ENCODE peak calls at places on chromosomes 11 and 22, in eight cellular contexts. One of them, this sample, is unnamed.

GRCh38 chr22:21665047-21665851 is 563 bp upstream of the PPIL2 start:
- DNase-seq in astrocyte of the spinal cord: no peak
- DNase-seq in CD8-positive, alpha-beta memory T cell: no peak
- DNase-seq in spleen: no peak
- DNase-seq in keratinocyte: no peak
- DNase-seq in GM23248: no peak
- DNase-seq in cardiac muscle cell: no peak
- DNase-seq in fibroblast of lung: no peak
- DNase-seq in this sample: no peak

GRCh38 chr11:36048496-36049247 is 104.8 kb downstream of the LDLRAD3 start:
- DNase-seq in astrocyte of the spinal cord: peak; percentile 67
- DNase-seq in CD8-positive, alpha-beta memory T cell: no peak
- DNase-seq in spleen: no peak
- DNase-seq in keratinocyte: no peak
- DNase-seq in GM23248: no peak
- DNase-seq in cardiac muscle cell: peak; percentile 47
- DNase-seq in fibroblast of lung: peak; percentile 64
- DNase-seq in this sample: no peak

GRCh38 chr22:45425101-45425500 is 11.6 kb downstream of the RIBC2 start:
- DNase-seq in astrocyte of the spinal cord: no peak
- DNase-seq in CD8-positive, alpha-beta memory T cell: no peak
- DNase-seq in spleen: peak; percentile 32
- DNase-seq in keratinocyte: no peak
- DNase-seq in GM23248: peak; percentile 67
- DNase-seq in cardiac muscle cell: peak; percentile 22
- DNase-seq in fibroblast of lung: peak; percentile 27
- DNase-seq in this sample: peak; percentile 16

GRCh38 chr22:39253427-39254070 is 8.8 kb upstream of the PDGFB start:
- DNase-seq in astrocyte of the spinal cord: peak; percentile 86
- DNase-seq in CD8-positive, alpha-beta memory T cell: peak; percentile 58
- DNase-seq in spleen: no peak
- DNase-seq in keratinocyte: no peak
- DNase-seq in GM23248: peak; percentile 95
- DNase-seq in cardiac muscle cell: peak; percentile 70
- DNase-seq in fibroblast of lung: peak; percentile 88
- DNase-seq in this sample: peak; percentile 80

GRCh38 chr11:27656806-27657483 is 43.3 kb downstream of the BDNF start:
- DNase-seq in astrocyte of the spinal cord: no peak
- DNase-seq in CD8-positive, alpha-beta memory T cell: no peak
- DNase-seq in spleen: no peak
- DNase-seq in keratinocyte: no peak
- DNase-seq in GM23248: no peak
- DNase-seq in cardiac muscle cell: no peak
- DNase-seq in fibroblast of lung: no peak
- DNase-seq in this sample: no peak

GRCh38 chr22:46866591-46866990 is 104.1 kb downstream of the TBC1D22A start:
- DNase-seq in astrocyte of the spinal cord: peak; percentile 87
- DNase-seq in CD8-positive, alpha-beta memory T cell: no peak
- DNase-seq in spleen: no peak
- DNase-seq in keratinocyte: peak; percentile 57
- DNase-seq in GM23248: peak; percentile 95
- DNase-seq in cardiac muscle cell: peak; percentile 45
- DNase-seq in fibroblast of lung: peak; percentile 95
- DNase-seq in this sample: peak; percentile 66

GRCh38 chr11:84524422-84525051 is 1102.6 kb downstream of the DLG2 start:
- DNase-seq in astrocyte of the spinal cord: peak; percentile 41
- DNase-seq in CD8-positive, alpha-beta memory T cell: no peak
- DNase-seq in spleen: no peak
- DNase-seq in keratinocyte: no peak
- DNase-seq in GM23248: peak; percentile 67
- DNase-seq in cardiac muscle cell: peak; percentile 55
- DNase-seq in fibroblast of lung: peak; percentile 29
- DNase-seq in this sample: peak; percentile 76

GRCh38 chr11:91717169-91717568 is 507.4 kb upstream of the FAT3 start:
- DNase-seq in astrocyte of the spinal cord: no peak
- DNase-seq in CD8-positive, alpha-beta memory T cell: no peak
- DNase-seq in spleen: no peak
- DNase-seq in keratinocyte: no peak
- DNase-seq in GM23248: no peak
- DNase-seq in cardiac muscle cell: no peak
- DNase-seq in fibroblast of lung: no peak
- DNase-seq in this sample: no peak

GRCh38 chr22:30308096-30308495 is 18.6 kb downstream of the TBC1D10A start:
- DNase-seq in astrocyte of the spinal cord: no peak
- DNase-seq in CD8-positive, alpha-beta memory T cell: no peak
- DNase-seq in spleen: no peak
- DNase-seq in keratinocyte: no peak
- DNase-seq in GM23248: no peak
- DNase-seq in cardiac muscle cell: no peak
- DNase-seq in fibroblast of lung: no peak
- DNase-seq in this sample: no peak

GRCh38 chr11:62370743-62371440 is 33.6 kb downstream of the ASRGL1 start:
- DNase-seq in astrocyte of the spinal cord: no peak
- DNase-seq in CD8-positive, alpha-beta memory T cell: peak; percentile 71
- DNase-seq in spleen: peak; percentile 89
- DNase-seq in keratinocyte: no peak
- DNase-seq in GM23248: no peak
- DNase-seq in cardiac muscle cell: peak; percentile 6
- DNase-seq in fibroblast of lung: no peak
- DNase-seq in this sample: no peak
- H3K4me3 ChIP-seq in astrocyte of the spinal cord: no peak overlapping the region
- H3K4me3 ChIP-seq in CD8-positive, alpha-beta memory T cell: no peak overlapping the region
- H3K4me3 ChIP-seq in spleen: peak overlapping the region; percentile 53
- H3K4me3 ChIP-seq in keratinocyte: no peak overlapping the region
- H3K4me3 ChIP-seq in GM23248: no peak overlapping the region
- H3K4me3 ChIP-seq in cardiac muscle cell: no peak overlapping the region
- H3K4me3 ChIP-seq in fibroblast of lung: no peak overlapping the region
- H3K4me3 ChIP-seq in this sample: no peak overlapping the region

GRCh38 chr11:60921259-60921658 is 3.0 kb upstream of the TMEM132A start:
- DNase-seq in astrocyte of the spinal cord: no peak
- DNase-seq in CD8-positive, alpha-beta memory T cell: no peak
- DNase-seq in spleen: no peak
- DNase-seq in keratinocyte: no peak
- DNase-seq in GM23248: no peak
- DNase-seq in cardiac muscle cell: no peak
- DNase-seq in fibroblast of lung: no peak
- DNase-seq in this sample: no peak

GRCh38 chr11:60922906-60923305 is 1.4 kb upstream of the TMEM132A start:
- DNase-seq in astrocyte of the spinal cord: no peak
- DNase-seq in CD8-positive, alpha-beta memory T cell: no peak
- DNase-seq in spleen: peak; percentile 59
- DNase-seq in keratinocyte: no peak
- DNase-seq in GM23248: no peak
- DNase-seq in cardiac muscle cell: no peak
- DNase-seq in fibroblast of lung: no peak
- DNase-seq in this sample: no peak

GRCh38 chr11:60923326-60923725 is 934 bp upstream of the TMEM132A start:
- DNase-seq in astrocyte of the spinal cord: no peak
- DNase-seq in CD8-positive, alpha-beta memory T cell: no peak
- DNase-seq in spleen: no peak
- DNase-seq in keratinocyte: no peak
- DNase-seq in GM23248: no peak
- DNase-seq in cardiac muscle cell: no peak
- DNase-seq in fibroblast of lung: no peak
- DNase-seq in this sample: no peak

GRCh38 chr11:60923800-60924109 is 505 bp upstream of the TMEM132A start:
- DNase-seq in astrocyte of the spinal cord: no peak
- DNase-seq in CD8-positive, alpha-beta memory T cell: no peak
- DNase-seq in spleen: peak; percentile 76
- DNase-seq in keratinocyte: no peak
- DNase-seq in GM23248: no peak
- DNase-seq in cardiac muscle cell: no peak
- DNase-seq in fibroblast of lung: no peak
- DNase-seq in this sample: no peak

DNA sequence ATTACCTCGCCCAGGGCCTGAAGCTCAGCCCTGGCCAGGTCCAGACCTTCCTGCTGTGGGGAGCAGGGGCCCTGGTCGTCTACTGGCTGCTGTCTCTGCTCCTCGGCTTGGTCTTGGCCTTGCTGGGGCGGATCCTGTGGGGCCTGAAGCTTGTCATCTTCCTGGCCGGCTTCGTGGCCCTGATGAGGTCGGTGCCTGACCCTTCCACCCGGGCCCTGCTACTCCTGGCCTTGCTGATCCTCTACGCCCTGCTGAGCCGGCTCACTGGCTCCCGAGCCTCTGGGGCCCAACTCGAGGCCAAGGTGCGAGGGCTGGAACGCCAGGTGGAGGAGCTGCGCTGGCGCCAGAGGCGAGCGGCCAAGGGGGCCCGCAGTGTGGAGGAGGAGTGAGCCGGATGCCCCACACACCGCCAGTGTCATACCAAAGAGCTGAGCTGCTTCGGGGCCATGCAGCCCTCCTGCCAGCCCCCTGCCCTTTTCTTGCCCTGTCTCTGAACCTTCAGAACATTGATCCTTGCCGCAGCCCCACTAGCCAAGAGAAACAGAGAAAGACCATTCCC is 2.4 kb upstream of the TMEM132A start:
- DNase-seq in astrocyte of the spinal cord: no peak
- DNase-seq in CD8-positive, alpha-beta memory T cell: no peak
- DNase-seq in spleen: peak; percentile 69
- DNase-seq in keratinocyte: no peak
- DNase-seq in GM23248: no peak
- DNase-seq in cardiac muscle cell: no peak
- DNase-seq in fibroblast of lung: no peak
- DNase-seq in this sample: no peak
- H3K4me3 ChIP-seq in astrocyte of the spinal cord: no peak overlapping the region
- H3K4me3 ChIP-seq in CD8-positive, alpha-beta memory T cell: no peak overlapping the region
- H3K4me3 ChIP-seq in spleen: no peak overlapping the region
- H3K4me3 ChIP-seq in keratinocyte: no peak overlapping the region
- H3K4me3 ChIP-seq in GM23248: no peak overlapping the region
- H3K4me3 ChIP-seq in cardiac muscle cell: no peak overlapping the region
- H3K4me3 ChIP-seq in fibroblast of lung: no peak overlapping the region
- H3K4me3 ChIP-seq in this sample: no peak overlapping the region

DNA sequence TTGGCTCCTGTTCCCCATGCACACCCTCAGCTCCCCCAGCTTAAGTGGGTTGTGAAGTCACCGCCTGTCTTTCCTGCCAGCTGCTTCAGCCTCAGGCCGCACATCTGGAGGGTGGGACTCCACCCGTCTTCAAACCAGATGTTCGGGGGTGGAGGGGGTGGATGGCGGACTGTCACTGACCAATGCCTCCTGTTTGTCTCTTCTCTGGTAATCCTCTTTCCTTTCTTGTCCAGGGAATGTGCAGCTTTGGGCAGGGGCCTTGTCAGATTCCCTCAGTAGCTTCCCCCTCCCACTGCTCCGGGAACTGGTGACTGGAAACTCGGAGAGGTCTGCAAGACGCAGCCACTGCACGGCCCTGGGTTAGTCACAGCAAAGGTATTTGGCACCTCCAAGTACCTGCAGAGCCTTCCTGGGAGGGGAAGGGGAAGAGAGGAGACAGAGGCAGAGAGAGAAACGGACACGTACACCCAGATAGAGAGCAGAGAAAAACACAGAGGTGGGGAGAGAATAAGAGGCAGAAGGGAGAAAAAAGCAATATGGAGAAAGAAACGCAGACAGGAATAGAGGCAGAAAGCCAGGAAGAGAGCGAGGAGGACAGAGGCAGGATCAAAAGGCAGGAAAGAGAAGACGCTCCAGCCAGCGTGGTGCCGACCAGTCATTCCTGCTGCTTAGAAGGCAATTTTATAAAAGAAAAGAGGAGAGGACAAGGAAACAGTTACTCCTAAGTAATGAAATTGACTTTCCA is 56.1 kb upstream of the TIMP3 start:
- DNase-seq in astrocyte of the spinal cord: peak; percentile 52
- DNase-seq in CD8-positive, alpha-beta memory T cell: no peak
- DNase-seq in spleen: no peak
- DNase-seq in keratinocyte: peak; percentile 50
- DNase-seq in GM23248: peak; percentile 72
- DNase-seq in cardiac muscle cell: peak; percentile 48
- DNase-seq in fibroblast of lung: peak; percentile 78
- DNase-seq in this sample: peak; percentile 73
- H3K4me3 ChIP-seq in astrocyte of the spinal cord: no peak overlapping the region
- H3K4me3 ChIP-seq in CD8-positive, alpha-beta memory T cell: no peak overlapping the region
- H3K4me3 ChIP-seq in spleen: no peak overlapping the region
- H3K4me3 ChIP-seq in keratinocyte: peak overlapping the region; percentile 68
- H3K4me3 ChIP-seq in GM23248: peak overlapping the region; percentile 57
- H3K4me3 ChIP-seq in cardiac muscle cell: no peak overlapping the region
- H3K4me3 ChIP-seq in fibroblast of lung: peak overlapping the region; percentile 18
- H3K4me3 ChIP-seq in this sample: no peak overlapping the region

DNA sequence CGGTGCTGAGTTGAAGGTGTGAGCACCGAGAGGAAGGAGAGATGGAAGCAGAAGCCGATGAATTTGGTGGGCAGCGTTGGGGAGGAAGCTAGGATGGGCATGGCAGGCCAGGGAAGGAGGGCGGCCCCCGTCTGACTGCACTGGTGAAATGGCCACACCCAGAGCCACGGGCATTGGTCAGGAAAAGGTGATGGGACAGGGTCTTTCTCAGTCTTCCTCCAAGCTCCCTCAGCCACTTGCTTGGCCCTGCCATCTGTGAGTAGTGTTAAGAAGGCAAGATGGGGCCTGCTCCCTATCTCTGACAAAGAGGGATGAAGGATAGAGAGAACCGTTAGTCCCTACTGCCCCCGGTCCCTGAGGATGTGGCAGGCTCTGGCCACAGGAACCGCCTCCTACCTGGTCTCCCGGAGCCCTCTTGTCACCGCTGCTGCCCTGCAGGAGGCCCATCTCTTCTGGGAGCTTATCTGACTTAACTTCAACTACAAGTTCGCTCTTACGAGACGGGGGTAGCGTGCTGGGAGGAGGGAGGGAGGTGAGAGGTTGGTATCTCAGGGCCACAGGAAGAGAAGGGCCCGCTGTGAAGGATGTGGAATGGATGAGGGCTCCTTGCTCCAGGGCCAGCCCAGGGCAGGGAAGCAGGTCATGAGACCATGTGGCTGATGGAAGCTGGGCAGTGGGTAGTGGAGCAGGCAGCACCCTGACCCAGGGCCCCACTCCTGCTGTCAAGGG is 6.8 kb downstream of the MCAM start:
- DNase-seq in astrocyte of the spinal cord: no peak
- DNase-seq in CD8-positive, alpha-beta memory T cell: no peak
- DNase-seq in spleen: no peak
- DNase-seq in keratinocyte: no peak
- DNase-seq in GM23248: no peak
- DNase-seq in cardiac muscle cell: no peak
- DNase-seq in fibroblast of lung: no peak
- DNase-seq in this sample: no peak
- H3K4me3 ChIP-seq in astrocyte of the spinal cord: no peak overlapping the region
- H3K4me3 ChIP-seq in CD8-positive, alpha-beta memory T cell: no peak overlapping the region
- H3K4me3 ChIP-seq in spleen: no peak overlapping the region
- H3K4me3 ChIP-seq in keratinocyte: no peak overlapping the region
- H3K4me3 ChIP-seq in GM23248: no peak overlapping the region
- H3K4me3 ChIP-seq in cardiac muscle cell: no peak overlapping the region
- H3K4me3 ChIP-seq in fibroblast of lung: no peak overlapping the region
- H3K4me3 ChIP-seq in this sample: no peak overlapping the region

GRCh38 chr11:6607190-6607635 is 3.6 kb downstream of the ILK start:
- DNase-seq in astrocyte of the spinal cord: no peak
- DNase-seq in CD8-positive, alpha-beta memory T cell: no peak
- DNase-seq in spleen: no peak
- DNase-seq in keratinocyte: no peak
- DNase-seq in GM23248: no peak
- DNase-seq in cardiac muscle cell: no peak
- DNase-seq in fibroblast of lung: peak; percentile 65
- DNase-seq in this sample: no peak
- H3K4me3 ChIP-seq in astrocyte of the spinal cord: no peak overlapping the region
- H3K4me3 ChIP-seq in CD8-positive, alpha-beta memory T cell: no peak overlapping the region
- H3K4me3 ChIP-seq in spleen: peak overlapping the region; percentile 85
- H3K4me3 ChIP-seq in keratinocyte: no peak overlapping the region
- H3K4me3 ChIP-seq in GM23248: peak overlapping the region; percentile 49
- H3K4me3 ChIP-seq in cardiac muscle cell: peak overlapping the region; percentile 10
- H3K4me3 ChIP-seq in fibroblast of lung: peak overlapping the region; percentile 24
- H3K4me3 ChIP-seq in this sample: peak overlapping the region; percentile 23

This sample was measured in fibroblast of the aortic adventitia.